ENCODE peak calls at places on chromosome 19, in four cellular contexts. Q is NCI-H82, T is B cell, H is DND-41. B is an unnamed sample.

GRCh38 chr19:5480427-5480836 is 25.2 kb downstream of the ZNRF4 start:
- DNase-seq in H (peak), T (no peak), Q (peak), B (peak)

GRCh38 chr19:48950159-48950558 is 4.5 kb upstream of the BAX start:
- DNase-seq in H (no peak), T (no peak), Q (peak), B (no peak)

GRCh38 chr19:555474-555808 is 11.6 kb downstream of the GZMM start:
- DNase-seq in Q (no peak), H (no peak), T (no peak), B (no peak)

GRCh38 chr19:9789066-9789465 is 20.5 kb upstream of the ZNF846 start:
- DNase-seq in H (no peak), Q (no peak), T (no peak), B (no peak)

GRCh38 chr19:8342684-8343482 is at the start of gene KANK3:
- DNase-seq in Q (peak), T (peak), H (no peak), B (peak)

GRCh38 chr19:58456111-58456510 is 4.7 kb downstream of the ZNF324B start:
- DNase-seq in T (no peak), Q (no peak), H (no peak), B (no peak)

GRCh38 chr19:23071087-23071511 is 45.7 kb upstream of the ZNF730 start:
- DNase-seq in T (no peak), H (no peak), Q (peak), B (peak)

GRCh38 chr19:45400192-45400591 is 4.7 kb downstream of the PPP1R13L start:
- DNase-seq in T (no peak), Q (no peak), H (no peak), B (no peak)

GRCh38 chr19:53927745-53928144 is 18.7 kb downstream of the CACNG7 start:
- DNase-seq in Q (no peak), T (no peak), H (peak), B (peak)

GRCh38 chr19:34589730-34590129 is 87.2 kb downstream of the SCGB2B2 start:
- DNase-seq in T (no peak), Q (no peak), H (no peak), B (no peak)

GRCh38 chr19:30116530-30116929 is 174.5 kb downstream of the URI1 start:
- DNase-seq in H (no peak), T (no peak), Q (no peak), B (no peak)

GRCh38 chr19:57934820-57935665 is at the start of gene ZNF418:
- DNase-seq in T (peak), H (no peak), Q (peak), B (peak)

GRCh38 chr19:35021596-35021995 is 8.7 kb upstream of the SCN1B start:
- DNase-seq in Q (no peak), T (no peak), H (no peak), B (no peak)

GRCh38 chr19:42563352-42564210 is 31.1 kb downstream of the CEACAM8 start:
- DNase-seq in Q (peak), H (peak), T (no peak), B (peak)

GRCh38 chr19:800360-801029 is 3.2 kb downstream of the PTBP1 start:
- DNase-seq in T (no peak), H (no peak), Q (no peak), B (no peak)

GRCh38 chr19:6608950-6609349 is 18.0 kb upstream of the CD70 start:
- DNase-seq in T (no peak), H (no peak), Q (no peak), B (no peak)

GRCh38 chr19:51055866-51056265 is 9.0 kb downstream of the KLK13 start:
- DNase-seq in T (no peak), H (no peak), Q (no peak), B (no peak)

GRCh38 chr19:48999481-49000325 is 6.0 kb downstream of the RUVBL2 start:
- DNase-seq in H (peak), T (peak), Q (peak), B (no peak)

GRCh38 chr19:12676384-12676792 is 5.3 kb downstream of the DHPS start:
- DNase-seq in T (peak), Q (peak), H (peak), B (peak)

GRCh38 chr19:55593096-55593772 is 6.1 kb downstream of the FIZ1 start:
- DNase-seq in T (no peak), Q (no peak), H (no peak), B (no peak)

GRCh38 chr19:525029-525428 is 6.5 kb upstream of the CDC34 start:
- DNase-seq in Q (no peak), T (no peak), H (no peak), B (no peak)

GRCh38 chr19:7665076-7665475 is 3.8 kb upstream of the RETN start:
- DNase-seq in T (no peak), Q (no peak), H (no peak), B (no peak)

GRCh38 chr19:52190679-52191293 is 934 bp downstream of the PPP2R1A start:
- DNase-seq in H (no peak), T (no peak), Q (peak), B (peak)

GRCh38 chr19:4108767-4109625 is 14.9 kb downstream of the MAP2K2 start:
- DNase-seq in Q (no peak), H (peak), T (peak), B (no peak)

GRCh38 chr19:9891609-9892373 is 44.5 kb downstream of the OLFM2 start:
- DNase-seq in Q (no peak), T (no peak), H (no peak), B (no peak)

GRCh38 chr19:7428651-7429113 is 60.2 kb downstream of the PEX11G start:
- DNase-seq in H (no peak), Q (no peak), T (no peak), B (no peak)